ENCODE peak calls at places on chromosomes 5 and 9, in five cellular contexts. G, Z, O, W and M are unnamed samples.
A peak's percentile ranks its signal among the peaks of the same experiment; 100 is the strongest.

GRCh38 chr9:115296831-115297565 is 179.0 kb upstream of the TNC start:
- DNase-seq in G (peak; percentile 49), Z (no peak), O (peak; percentile 30), W (no peak), M (no peak)

GRCh38 chr9:129839324-129840023 is 4.2 kb downstream of the USP20 start:
- DNase-seq in G (no peak), Z (no peak), O (no peak), W (no peak), M (peak; percentile 35)

GRCh38 chr9:73573235-73573634 is 421.6 kb downstream of the ANXA1 start:
- DNase-seq in G (no peak), Z (no peak), O (no peak), W (no peak), M (no peak)

GRCh38 chr9:7785813-7786212 is 13.8 kb downstream of the DMAC1 start:
- DNase-seq in G (no peak), Z (no peak), O (no peak), W (no peak), M (peak; percentile 20)

GRCh38 chr5:78509884-78510769 is 138.4 kb downstream of the LHFPL2 start:
- DNase-seq in G (peak; percentile 87), Z (peak; percentile 72), O (no peak), W (no peak), M (peak; percentile 32)

GRCh38 chr9:123522921-123523320 is 166.9 kb downstream of the CRB2 start:
- DNase-seq in G (no peak), Z (no peak), O (no peak), W (no peak), M (no peak)

GRCh38 chr5:76426391-76426802 is 23.3 kb downstream of the IQGAP2 start:
- DNase-seq in G (peak; percentile 61), Z (no peak), O (no peak), W (no peak), M (no peak)

GRCh38 chr9:78030553-78031270 is 899 bp downstream of the GNAQ start:
- DNase-seq in G (peak; percentile 85), Z (peak; percentile 86), O (peak; percentile 15), W (no peak), M (peak; percentile 55)

GRCh38 chr5:33929925-33930690 is 6.1 kb upstream of the RXFP3 start:
- DNase-seq in G (no peak), Z (no peak), O (peak; percentile 30), W (no peak), M (no peak)

GRCh38 chr5:134549714-134550113 is 24.2 kb downstream of the JADE2 start:
- DNase-seq in G (no peak), Z (no peak), O (peak; percentile 58), W (peak; percentile 83), M (peak; percentile 71)

GRCh38 chr5:143576721-143577484 is 173.4 kb upstream of the NR3C1 start:
- DNase-seq in G (no peak), Z (no peak), O (peak; percentile 57), W (no peak), M (no peak)

GRCh38 chr9:91589101-91589553 is 165.5 kb upstream of the NFIL3 start:
- DNase-seq in G (no peak), Z (no peak), O (peak; percentile 1), W (peak; percentile 63), M (peak; percentile 63)

GRCh38 chr5:34007675-34008600 is at the start of gene AMACR:
- DNase-seq in G (peak; percentile 97), Z (peak; percentile 96), O (peak; percentile 88), W (peak; percentile 85), M (peak; percentile 93)

GRCh38 chr5:137822158-137822764 is 45.4 kb upstream of the MYOT start:
- DNase-seq in G (peak; percentile 89), Z (no peak), O (peak; percentile 28), W (no peak), M (peak; percentile 63)

GRCh38 chr5:141637266-141637692 is 482 bp downstream of the RELL2 start:
- DNase-seq in G (peak; percentile 77), Z (peak; percentile 87), O (no peak), W (no peak), M (peak; percentile 39)

GRCh38 chr9:110047232-110047954 is 160.6 kb downstream of the C9orf152 start:
- DNase-seq in G (peak; percentile 64), Z (no peak), O (no peak), W (no peak), M (no peak)

GRCh38 chr9:69097053-69097452 is 61.5 kb downstream of the FXN start:
- DNase-seq in G (no peak), Z (no peak), O (peak; percentile 69), W (no peak), M (no peak)

GRCh38 chr9:79658926-79659325 is 87.2 kb downstream of the TLE4 start:
- DNase-seq in G (no peak), Z (no peak), O (no peak), W (no peak), M (no peak)

GRCh38 chr9:89674667-89675402 is 70.0 kb downstream of the GADD45G start:
- DNase-seq in G (peak; percentile 88), Z (no peak), O (no peak), W (no peak), M (no peak)

GRCh38 chr5:101932599-101932998 is 363.5 kb downstream of the SLCO4C1 start:
- DNase-seq in G (no peak), Z (no peak), O (no peak), W (no peak), M (no peak)

GRCh38 chr9:104808030-104808614 is 44.2 kb downstream of the NIPSNAP3B start:
- DNase-seq in G (peak; percentile 79), Z (no peak), O (peak; percentile 37), W (no peak), M (peak; percentile 61)

GRCh38 chr9:75907329-75907728 is 16.9 kb downstream of the PCSK5 start:
- DNase-seq in G (no peak), Z (no peak), O (no peak), W (no peak), M (no peak)

GRCh38 chr5:176184608-176185132 is 53.6 kb upstream of the SIMC1 start:
- DNase-seq in G (peak; percentile 8), Z (no peak), O (no peak), W (no peak), M (no peak)